ENCODE peak calls at places on chromosomes 16 and 17, in seven cellular contexts. W is stomach, I is neural progenitor cell, A is HT1080, F is AG04449, R is Ammon's horn, B is mesenteric fat pad. Z is an unnamed sample.

GRCh38 chr17:1001640-1002411 is 4.9 kb downstream of the TIMM22 start:
- DNase-seq in A (no peak), W (no peak), B (no peak), F (no peak), I (no peak), R (no peak), Z (no peak)

GRCh38 chr16:84611041-84611440 is 6.8 kb downstream of the COTL1 start:
- DNase-seq in A (no peak), I (no peak), R (no peak), B (no peak), W (no peak), F (no peak), Z (peak; percentile 18)

GRCh38 chr17:76275382-76276068 is 10.4 kb downstream of the UBALD2 start:
- DNase-seq in B (no peak), F (no peak), R (no peak), A (no peak), W (no peak), I (no peak), Z (no peak)

GRCh38 chr16:24070851-24071250 is 185.3 kb upstream of the CACNG3 start:
- DNase-seq in R (peak; percentile 37), A (peak; percentile 43), B (no peak), W (no peak), I (peak; percentile 81), F (no peak), Z (no peak)

GRCh38 chr17:64024215-64024654 is 3.8 kb upstream of the ICAM2 start:
- DNase-seq in F (no peak), I (no peak), B (no peak), A (no peak), R (no peak), W (no peak), Z (no peak)

GRCh38 chr16:22001591-22001990 is 675 bp upstream of the PDZD9 start:
- DNase-seq in I (no peak), W (no peak), F (peak; percentile 12), A (no peak), B (no peak), R (no peak), Z (no peak)

GRCh38 chr16:2022723-2023097 is 3.1 kb downstream of the NPW start:
- DNase-seq in F (no peak), I (peak; percentile 74), B (no peak), A (no peak), R (no peak), W (no peak), Z (no peak)

GRCh38 chr17:55588858-55589257 is 77.6 kb upstream of the SMIM36 start:
- DNase-seq in W (no peak), I (no peak), F (no peak), R (no peak), B (no peak), A (no peak), Z (no peak)

GRCh38 chr17:27424516-27424915 is 31.7 kb upstream of the KSR1 start:
- DNase-seq in I (no peak), A (no peak), B (no peak), R (no peak), W (no peak), F (no peak), Z (no peak)